ENCODE peak calls at places on chromosomes 2 and 18, in four cellular contexts. One of them, this sample, is unnamed.

GRCh38 chr2:68434981-68435380 is 32.1 kb downstream of the FBXO48 start:
- DNase-seq in HepG2: no peak
- DNase-seq in H1: no peak
- DNase-seq in GM12878: no peak
- DNase-seq in this sample: peak; percentile 50

GRCh38 chr2:21135585-21135984 is 11.8 kb downstream of the TDRD15 start:
- DNase-seq in GM12878: no peak
- DNase-seq in H1: no peak
- DNase-seq in HepG2: no peak
- DNase-seq in this sample: no peak

GRCh38 chr2:44087037-44087713 is 81.5 kb upstream of the PPM1B start:
- DNase-seq in H1: peak; percentile 64
- DNase-seq in GM12878: no peak
- DNase-seq in HepG2: peak; percentile 72
- DNase-seq in this sample: peak; percentile 83

GRCh38 chr2:40321822-40322221 is 130.1 kb downstream of the SLC8A1 start:
- DNase-seq in H1: no peak
- DNase-seq in HepG2: no peak
- DNase-seq in GM12878: no peak
- DNase-seq in this sample: no peak

GRCh38 chr2:233135421-233135820 is 75.3 kb downstream of the INPP5D start:
- DNase-seq in GM12878: no peak
- DNase-seq in HepG2: no peak
- DNase-seq in H1: no peak
- DNase-seq in this sample: no peak

GRCh38 chr2:27723372-27724144 is 48.0 kb upstream of the MRPL33 start:
- DNase-seq in H1: no peak
- DNase-seq in HepG2: peak; percentile 75
- DNase-seq in GM12878: no peak
- DNase-seq in this sample: peak; percentile 65

GRCh38 chr2:235779444-235779896 is 285.6 kb downstream of the AGAP1 start:
- DNase-seq in H1: peak; percentile 71
- DNase-seq in HepG2: peak; percentile 68
- DNase-seq in GM12878: no peak
- DNase-seq in this sample: peak; percentile 55

GRCh38 chr2:29063646-29064372 is 10.5 kb downstream of the PCARE start:
- DNase-seq in GM12878: no peak
- DNase-seq in H1: no peak
- DNase-seq in HepG2: no peak
- DNase-seq in this sample: no peak

GRCh38 chr2:171080607-171081006 is 80.1 kb downstream of the TLK1 start:
- DNase-seq in H1: no peak
- DNase-seq in HepG2: no peak
- DNase-seq in GM12878: no peak
- DNase-seq in this sample: no peak

GRCh38 chr2:128026422-128027277 is 1.2 kb downstream of the SAP130 start:
- DNase-seq in GM12878: no peak
- DNase-seq in H1: no peak
- DNase-seq in HepG2: no peak
- DNase-seq in this sample: peak; percentile 10

GRCh38 chr2:49490710-49491109 is 336.4 kb upstream of the FSHR start:
- DNase-seq in H1: peak; percentile 66
- DNase-seq in HepG2: peak; percentile 29
- DNase-seq in GM12878: no peak
- DNase-seq in this sample: peak; percentile 9

DNA sequence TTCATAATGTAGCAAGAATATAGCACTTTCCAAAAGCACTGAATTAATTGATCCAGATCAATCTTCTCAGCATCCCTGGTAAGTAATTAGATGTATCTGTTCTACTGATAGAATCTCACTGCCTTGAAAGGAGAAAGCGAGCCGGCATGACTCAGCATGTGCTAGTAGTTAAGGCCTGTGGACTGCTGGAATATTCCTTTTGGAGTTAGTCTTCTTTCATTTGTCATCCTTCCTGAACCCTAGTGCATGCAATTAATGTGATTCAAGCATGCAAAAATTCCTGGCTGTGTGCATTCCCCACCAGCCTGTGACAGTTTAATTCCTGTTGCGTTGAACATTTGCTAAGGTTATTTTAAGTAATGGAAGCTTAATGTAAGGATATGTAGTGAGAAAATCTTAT is 128.6 kb downstream of the ARL6IP6 start:
- DNase-seq in H1: no peak
- DNase-seq in HepG2: no peak
- DNase-seq in GM12878: no peak
- DNase-seq in this sample: no peak
- TF ChIP-seq HDAC2 in H1: no peak
- TF ChIP-seq HDAC2 in HepG2: no peak
- TF ChIP-seq HDAC2 in GM12878: no peak
- TF ChIP-seq HDAC2 in this sample: no peak

DNA sequence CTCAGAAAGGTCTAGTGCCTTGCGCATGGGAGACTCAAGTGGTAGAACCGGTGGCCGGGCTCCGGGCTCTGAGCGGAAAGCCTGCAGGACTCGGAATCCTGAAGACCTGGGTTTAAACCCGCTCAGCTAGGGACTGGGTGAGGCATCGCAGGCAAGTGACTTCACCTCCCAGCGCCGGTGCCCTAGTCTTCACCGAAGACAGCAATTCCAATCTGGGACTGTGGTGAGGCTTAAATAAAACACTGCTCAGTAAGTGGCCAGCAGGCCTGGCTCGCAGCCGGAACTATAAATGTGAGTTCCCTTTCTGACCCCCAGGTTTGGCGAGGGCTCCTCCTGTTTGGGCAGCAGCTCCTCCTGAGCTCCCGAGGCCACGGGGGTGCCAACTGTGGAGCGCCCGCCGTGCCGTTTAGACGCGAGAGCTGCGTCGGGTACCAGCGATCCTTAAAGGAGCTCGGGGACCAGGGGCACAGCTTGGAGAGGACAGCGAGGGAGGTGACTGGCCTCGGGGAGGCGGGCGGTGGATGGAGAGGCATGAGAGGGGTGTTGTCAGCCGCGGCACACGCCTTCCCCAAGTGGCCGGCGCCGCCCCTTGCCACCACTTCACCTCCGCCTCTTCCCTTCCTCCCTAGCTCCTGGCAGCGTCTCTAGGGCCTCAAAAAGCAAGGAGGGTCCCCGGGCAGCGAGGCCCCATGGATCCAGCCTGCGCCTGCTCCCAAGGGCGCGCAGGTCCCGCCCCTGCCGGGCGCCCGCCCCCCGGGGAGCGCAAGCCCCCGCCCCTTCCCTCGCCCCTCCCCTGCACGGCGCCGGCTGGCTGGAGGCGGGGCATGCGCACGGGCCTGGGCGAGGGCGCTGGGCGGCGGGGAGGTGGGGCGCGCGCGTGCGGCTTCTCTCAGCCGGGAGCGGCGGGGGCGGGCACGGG is 736 bp upstream of the MTCL1 start:
- DNase-seq in GM12878: no peak
- DNase-seq in H1: no peak
- DNase-seq in HepG2: peak; percentile 60
- DNase-seq in this sample: peak; percentile 91
- H2AFZ ChIP-seq in GM12878: peak overlapping the region; percentile 90
- H2AFZ ChIP-seq in H1: peak overlapping the region; percentile 66
- H2AFZ ChIP-seq in HepG2: no peak overlapping the region
- H2AFZ ChIP-seq in this sample: peak overlapping the region; percentile 95

GRCh38 chr2:174176898-174177297 is 71.4 kb downstream of the OLA1 start:
- DNase-seq in GM12878: no peak
- DNase-seq in H1: no peak
- DNase-seq in HepG2: no peak
- DNase-seq in this sample: no peak

GRCh38 chr2:174169372-174169771 is 79.0 kb downstream of the OLA1 start:
- DNase-seq in H1: no peak
- DNase-seq in GM12878: no peak
- DNase-seq in HepG2: no peak
- DNase-seq in this sample: no peak

GRCh38 chr2:174171686-174172445 is 76.5 kb downstream of the OLA1 start:
- DNase-seq in GM12878: no peak
- DNase-seq in HepG2: no peak
- DNase-seq in H1: no peak
- DNase-seq in this sample: no peak

GRCh38 chr2:174174741-174175140 is 73.6 kb downstream of the OLA1 start:
- DNase-seq in HepG2: peak; percentile 47
- DNase-seq in GM12878: no peak
- DNase-seq in H1: no peak
- DNase-seq in this sample: no peak

GRCh38 chr2:174172802-174173355 is 75.5 kb downstream of the OLA1 start:
- DNase-seq in GM12878: no peak
- DNase-seq in H1: no peak
- DNase-seq in HepG2: no peak
- DNase-seq in this sample: no peak
- TF ChIP-seq HDAC2 in GM12878: no peak
- TF ChIP-seq HDAC2 in H1: no peak
- TF ChIP-seq HDAC2 in HepG2: no peak
- TF ChIP-seq HDAC2 in this sample: no peak

GRCh38 chr18:5031216-5031615 is 165.8 kb downstream of the AKAIN1 start:
- DNase-seq in HepG2: no peak
- DNase-seq in H1: no peak
- DNase-seq in GM12878: no peak
- DNase-seq in this sample: no peak
- H2AFZ ChIP-seq in HepG2: no peak overlapping the region
- H2AFZ ChIP-seq in H1: peak overlapping the region; percentile 15
- H2AFZ ChIP-seq in GM12878: no peak overlapping the region
- H2AFZ ChIP-seq in this sample: no peak overlapping the region

GRCh38 chr2:203240491-203240890 is 1.7 kb downstream of the CYP20A1 start:
- DNase-seq in GM12878: no peak
- DNase-seq in H1: no peak
- DNase-seq in HepG2: no peak
- DNase-seq in this sample: no peak
- TF ChIP-seq HDAC2 in GM12878: no peak
- TF ChIP-seq HDAC2 in H1: no peak
- TF ChIP-seq HDAC2 in HepG2: no peak
- TF ChIP-seq HDAC2 in this sample: no peak

GRCh38 chr2:70368545-70368944 is 66.7 kb upstream of the FAM136A start:
- DNase-seq in HepG2: no peak
- DNase-seq in GM12878: no peak
- DNase-seq in H1: no peak
- DNase-seq in this sample: no peak

GRCh38 chr2:70369082-70369481 is 67.2 kb upstream of the FAM136A start:
- DNase-seq in GM12878: no peak
- DNase-seq in HepG2: no peak
- DNase-seq in H1: no peak
- DNase-seq in this sample: no peak

GRCh38 chr2:70371753-70372152 is 69.9 kb upstream of the FAM136A start:
- DNase-seq in GM12878: no peak
- DNase-seq in H1: no peak
- DNase-seq in HepG2: no peak
- DNase-seq in this sample: no peak

GRCh38 chr2:70362661-70363060 is 60.8 kb upstream of the FAM136A start:
- DNase-seq in HepG2: peak; percentile 36
- DNase-seq in GM12878: no peak
- DNase-seq in H1: no peak
- DNase-seq in this sample: no peak

GRCh38 chr2:70367722-70368323 is 66.0 kb upstream of the FAM136A start:
- DNase-seq in GM12878: no peak
- DNase-seq in H1: no peak
- DNase-seq in HepG2: no peak
- DNase-seq in this sample: no peak
- H2AFZ ChIP-seq in GM12878: no peak overlapping the region
- H2AFZ ChIP-seq in H1: no peak overlapping the region
- H2AFZ ChIP-seq in HepG2: no peak overlapping the region
- H2AFZ ChIP-seq in this sample: no peak overlapping the region

GRCh38 chr2:240759454-240759853 is 60.6 kb downstream of the KIF1A start:
- DNase-seq in GM12878: peak; percentile 13
- DNase-seq in HepG2: no peak
- DNase-seq in H1: no peak
- DNase-seq in this sample: peak; percentile 28
- TF ChIP-seq HDAC2 in GM12878: no peak
- TF ChIP-seq HDAC2 in HepG2: no peak
- TF ChIP-seq HDAC2 in H1: no peak
- TF ChIP-seq HDAC2 in this sample: no peak

GRCh38 chr2:118222643-118223486 is 134.6 kb downstream of the INSIG2 start:
- DNase-seq in GM12878: no peak
- DNase-seq in H1: no peak
- DNase-seq in HepG2: no peak
- DNase-seq in this sample: no peak

GRCh38 chr2:118221952-118222594 is 133.8 kb downstream of the INSIG2 start:
- DNase-seq in HepG2: peak; percentile 61
- DNase-seq in H1: no peak
- DNase-seq in GM12878: no peak
- DNase-seq in this sample: peak; percentile 47

GRCh38 chr2:118223487-118224136 is 135.3 kb downstream of the INSIG2 start:
- DNase-seq in HepG2: no peak
- DNase-seq in GM12878: no peak
- DNase-seq in H1: no peak
- DNase-seq in this sample: no peak

GRCh38 chr2:118224888-118225264 is 136.6 kb downstream of the INSIG2 start:
- DNase-seq in HepG2: no peak
- DNase-seq in H1: no peak
- DNase-seq in GM12878: no peak
- DNase-seq in this sample: no peak

DNA sequence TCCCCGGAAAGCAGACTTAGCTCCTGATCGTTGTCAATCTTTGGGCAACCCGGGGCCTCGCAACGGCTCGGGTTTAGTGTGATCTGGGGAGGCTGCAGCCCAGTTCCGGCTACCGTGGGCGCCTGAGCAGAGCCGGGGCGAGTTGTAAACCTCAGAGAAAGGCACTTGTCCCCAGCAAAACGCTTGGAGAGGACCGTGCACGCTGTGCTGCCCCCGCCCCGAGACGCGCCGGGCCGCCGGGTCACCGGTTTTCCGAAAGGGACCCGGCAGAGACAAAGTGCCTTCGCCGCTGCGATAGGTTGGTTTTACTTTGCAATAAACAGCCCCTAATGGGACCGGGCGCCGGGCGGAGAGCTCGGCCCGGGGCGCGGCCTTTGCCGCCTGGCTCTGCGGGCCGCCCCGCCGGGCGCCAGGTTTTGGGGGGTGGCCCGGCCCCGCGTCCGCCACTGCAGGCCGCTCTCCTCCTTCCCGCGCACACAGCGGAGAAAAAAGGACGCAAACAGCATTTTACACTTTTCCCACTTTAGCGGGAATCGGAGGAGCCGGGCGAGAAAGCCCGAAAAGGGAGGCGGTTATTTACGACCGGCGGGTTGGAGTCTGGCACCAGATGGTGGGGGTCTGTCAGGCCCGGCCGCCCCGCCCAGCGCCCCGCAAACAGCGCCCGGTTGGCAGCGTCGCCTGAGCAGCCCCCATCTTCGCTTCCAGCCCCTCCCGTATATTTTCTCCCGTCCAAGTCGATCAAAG is 136.0 kb downstream of the INSIG2 start:
- DNase-seq in GM12878: no peak
- DNase-seq in H1: no peak
- DNase-seq in HepG2: no peak
- DNase-seq in this sample: no peak
- H2AFZ ChIP-seq in GM12878: peak overlapping the region; percentile 90
- H2AFZ ChIP-seq in H1: peak overlapping the region; percentile 73
- H2AFZ ChIP-seq in HepG2: no peak overlapping the region
- H2AFZ ChIP-seq in this sample: no peak overlapping the region

This sample was measured in K562.